ENCODE peak calls at places on chromosomes 12 and 14, in ten cellular contexts. T is tibial nerve, R is stomach, P is ovary, G is sigmoid colon, Y is K562, K is GM12878, S is H1, O is upper lobe of left lung, Z is A549. F is an unnamed sample. For H3K4me1, the result is how much of the 10 kb centered on the place peaks cover.

GRCh38 chr12:98456583-98457573 is 58.5 kb upstream of the TMPO start:
- DNase-seq in T (no peak), R (peak), P (peak), G (no peak), Y (peak), K (no peak), S (peak), O (peak), Z (no peak), F (peak)

GRCh38 chr12:111925171-111925570 is 83.1 kb downstream of the MAPKAPK5 start:
- DNase-seq in T (no peak), R (no peak), P (no peak), G (no peak), Y (no peak), K (no peak), S (no peak), O (no peak), Z (no peak), F (no peak)

GRCh38 chr12:65962921-65963883 is 138.9 kb downstream of the HMGA2 start:
- DNase-seq in T (no peak), R (no peak), P (peak), G (no peak), Y (no peak), K (no peak), S (peak), O (no peak), Z (peak), F (peak)

GRCh38 chr14:78836777-78837176 is 666.6 kb downstream of the NRXN3 start:
- DNase-seq in T (peak), R (peak), P (no peak), G (no peak), Y (peak), K (peak), S (peak), O (no peak), Z (peak), F (peak)

GRCh38 chr12:28026701-28027100 is 54.2 kb upstream of the PTHLH start:
- DNase-seq in T (no peak), R (no peak), P (no peak), G (no peak), Y (no peak), K (no peak), S (no peak), O (no peak), Z (peak), F (no peak)

GRCh38 chr14:47917344-47917954 is 242.0 kb upstream of the MDGA2 start:
- DNase-seq in T (peak), R (no peak), P (no peak), G (no peak), Y (no peak), K (no peak), S (peak), O (no peak), Z (peak), F (no peak)

GRCh38 chr12:51845451-51845850 is 3.1 kb downstream of the FIGNL2 start:
- DNase-seq in T (no peak), R (no peak), P (no peak), G (no peak), Y (no peak), K (no peak), S (no peak), O (no peak), Z (no peak), F (no peak)

GRCh38 chr12:52247622-52248540 is 14.8 kb downstream of the KRT7 start:
- DNase-seq in T (no peak), R (no peak), P (no peak), G (peak), Y (no peak), K (no peak), S (no peak), O (no peak), Z (peak), F (no peak)

GRCh38 chr14:87252103-87252502 is 740.9 kb downstream of the GALC start:
- DNase-seq in T (no peak), R (no peak), P (no peak), G (no peak), Y (no peak), K (no peak), S (no peak), O (no peak), Z (no peak), F (no peak)

GRCh38 chr12:124774462-124775167 is 89.0 kb downstream of the SCARB1 start:
- DNase-seq in T (peak), R (no peak), P (peak), G (peak), Y (no peak), K (peak), S (no peak), O (no peak), Z (no peak), F (peak)

GRCh38 chr14:75234173-75234855 is 44.3 kb upstream of the FOS start:
- DNase-seq in T (no peak), R (no peak), P (no peak), G (peak), Y (peak), K (no peak), S (no peak), O (no peak), Z (peak), F (peak)

GRCh38 chr12:49588761-49589516 is 16.5 kb downstream of the FAM186B start:
- DNase-seq in T (no peak), R (no peak), P (no peak), G (no peak), Y (no peak), K (no peak), S (no peak), O (no peak), Z (no peak), F (no peak)
- TF ChIP-seq EP300 in T (no peak), R (no peak), P (no peak), G (no peak), Y (no peak), K (no peak), S (no peak), O (no peak), Z (no peak), F (no peak)

GRCh38 chr14:36771256-36771655 is 109.6 kb downstream of the PAX9 start:
- DNase-seq in T (no peak), R (no peak), P (no peak), G (no peak), Y (no peak), K (no peak), S (no peak), O (no peak), Z (peak), F (peak)

GRCh38 chr14:36766974-36767373 is 105.3 kb downstream of the PAX9 start:
- DNase-seq in T (no peak), R (no peak), P (no peak), G (no peak), Y (no peak), K (no peak), S (no peak), O (no peak), Z (no peak), F (no peak)

GRCh38 chr14:36768638-36769337 is 107.1 kb downstream of the PAX9 start:
- DNase-seq in T (no peak), R (no peak), P (no peak), G (no peak), Y (no peak), K (no peak), S (no peak), O (no peak), Z (no peak), F (no peak)

GRCh38 chr14:36773136-36773540 is 111.5 kb downstream of the PAX9 start:
- DNase-seq in T (no peak), R (no peak), P (no peak), G (no peak), Y (peak), K (no peak), S (no peak), O (no peak), Z (peak), F (no peak)

GRCh38 chr14:36767603-36768281 is 106.1 kb downstream of the PAX9 start:
- DNase-seq in T (no peak), R (no peak), P (no peak), G (no peak), Y (peak), K (no peak), S (no peak), O (no peak), Z (no peak), F (no peak)
- H3K4me1 ChIP-seq in T (under half), R (under half), P (under half), G (under half), Y (under half), K (under half), S (under half), O (under half), Z (under half), F (under half)

GRCh38 chr12:29611906-29612305 is 114.4 kb upstream of the OVCH1 start:
- DNase-seq in T (no peak), R (no peak), P (no peak), G (no peak), Y (no peak), K (no peak), S (no peak), O (no peak), Z (no peak), F (no peak)

GRCh38 chr12:29620030-29620429 is 122.5 kb upstream of the OVCH1 start:
- DNase-seq in T (no peak), R (no peak), P (no peak), G (no peak), Y (no peak), K (no peak), S (no peak), O (no peak), Z (no peak), F (no peak)

GRCh38 chr12:29614926-29615325 is 117.4 kb upstream of the OVCH1 start:
- DNase-seq in T (no peak), R (no peak), P (no peak), G (no peak), Y (no peak), K (no peak), S (no peak), O (no peak), Z (no peak), F (no peak)

GRCh38 chr12:29612912-29613311 is 115.4 kb upstream of the OVCH1 start:
- DNase-seq in T (no peak), R (no peak), P (no peak), G (no peak), Y (no peak), K (no peak), S (no peak), O (no peak), Z (no peak), F (no peak)

DNA sequence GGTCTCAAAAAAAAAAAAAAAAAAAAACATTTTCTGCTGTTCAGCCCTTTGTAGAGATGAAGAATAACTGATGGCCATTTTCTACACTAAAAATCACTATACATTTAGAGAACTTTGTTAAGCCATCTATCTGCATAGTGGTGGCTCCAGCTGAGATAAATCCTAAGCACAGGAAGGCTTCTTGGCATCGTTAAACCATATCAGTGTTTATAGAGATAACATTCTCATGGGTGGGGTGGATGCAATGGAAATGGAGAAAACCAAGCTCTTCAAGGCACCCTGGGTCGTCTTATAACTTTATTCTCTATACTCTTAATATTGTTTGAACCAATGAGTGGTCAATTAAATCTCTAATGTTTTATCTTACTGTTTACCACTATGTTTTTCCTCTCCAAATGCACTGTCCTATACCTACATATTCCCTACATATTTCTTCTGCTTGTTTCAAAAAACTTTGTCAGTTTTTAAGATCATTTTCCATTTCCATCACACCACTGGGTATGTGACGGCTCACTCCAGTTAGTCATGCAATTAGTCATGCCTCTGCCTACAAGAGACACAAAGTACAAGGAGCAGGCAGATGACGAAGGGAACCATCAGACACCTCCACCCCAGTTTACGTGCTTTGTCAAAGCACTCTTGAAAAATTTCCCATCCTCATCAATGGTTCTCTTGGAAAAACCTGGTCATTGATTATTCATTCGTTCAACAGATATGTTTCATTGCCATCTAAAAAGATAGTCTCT is 119.4 kb upstream of the OVCH1 start:
- DNase-seq in T (no peak), R (no peak), P (no peak), G (no peak), Y (no peak), K (no peak), S (no peak), O (no peak), Z (peak), F (no peak)
- TF ChIP-seq EP300 in T (no peak), R (no peak), P (no peak), G (no peak), Y (no peak), K (no peak), S (no peak), O (no peak), Z (no peak), F (no peak)

GRCh38 chr12:121791671-121792496 is 1.6 kb downstream of the RHOF start:
- DNase-seq in T (no peak), R (peak), P (no peak), G (no peak), Y (no peak), K (no peak), S (no peak), O (no peak), Z (peak), F (peak)
- H3K4me1 ChIP-seq in T (half or more), R (half or more), P (under half), G (under half), Y (half or more), K (half or more), S (under half), O (half or more), Z (half or more), F (half or more)

DNA sequence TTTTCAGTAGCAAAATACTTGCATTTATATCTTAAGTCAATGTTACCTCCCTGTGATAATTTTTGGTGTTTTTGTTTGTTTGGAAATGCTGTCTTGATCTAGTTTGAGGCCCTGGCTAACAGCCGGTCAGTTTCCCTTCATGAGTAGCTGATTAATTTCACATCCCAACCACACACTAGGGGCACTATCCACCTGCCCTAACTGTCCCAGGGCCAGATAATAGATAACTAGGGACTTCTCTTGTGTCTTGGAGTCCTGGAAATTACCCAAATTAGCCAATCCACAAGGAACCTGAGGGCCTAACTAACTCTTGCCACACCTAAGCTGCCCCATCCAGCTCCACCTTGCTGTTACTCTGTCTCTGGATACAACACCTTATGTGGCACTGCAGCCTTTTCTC is 399.9 kb downstream of the FOXG1 start:
- DNase-seq in T (no peak), R (no peak), P (no peak), G (no peak), Y (no peak), K (no peak), S (no peak), O (no peak), Z (no peak), F (no peak)
- TF ChIP-seq EP300 in T (no peak), R (no peak), P (no peak), G (no peak), Y (no peak), K (no peak), S (no peak), O (no peak), Z (no peak), F (no peak)

GRCh38 chr12:99946131-99946530 is 38.6 kb downstream of the ANKS1B start:
- DNase-seq in T (no peak), R (no peak), P (no peak), G (no peak), Y (no peak), K (no peak), S (no peak), O (no peak), Z (no peak), F (no peak)
- H3K4me1 ChIP-seq in T (under half), R (under half), P (under half), G (under half), Y (under half), K (under half), S (under half), O (under half), Z (under half), F (under half)

GRCh38 chr14:103861413-103862392 is 14.3 kb upstream of the PPP1R13B start:
- DNase-seq in T (no peak), R (no peak), P (peak), G (no peak), Y (no peak), K (no peak), S (no peak), O (no peak), Z (no peak), F (no peak)
- TF ChIP-seq EP300 in T (no peak), R (no peak), P (no peak), G (no peak), Y (no peak), K (no peak), S (no peak), O (no peak), Z (no peak), F (no peak)